ENCODE peak calls at places on chromosomes 7 and 10, in five cellular contexts. A, F, U, Y and X are unnamed samples.

GRCh38 chr10:73625004-73625883 is 16.0 kb downstream of the MYOZ1 start:
- DNase-seq in A (peak; percentile 81), F (peak; percentile 32), U (no peak), Y (peak; percentile 92), X (peak; percentile 67)

GRCh38 chr7:1669486-1669951 is 558 bp upstream of the ELFN1 start:
- DNase-seq in A (no peak), F (no peak), U (peak; percentile 76), Y (no peak), X (peak; percentile 11)

GRCh38 chr10:49744091-49744685 is 17.9 kb downstream of the OGDHL start:
- DNase-seq in A (no peak), F (no peak), U (no peak), Y (no peak), X (no peak)

GRCh38 chr7:66617295-66617694 is 11.4 kb upstream of the KCTD7 start:
- DNase-seq in A (no peak), F (no peak), U (no peak), Y (no peak), X (no peak)

GRCh38 chr10:5943536-5943935 is 33.8 kb downstream of the IL15RA start:
- DNase-seq in A (no peak), F (peak; percentile 62), U (no peak), Y (no peak), X (peak; percentile 59)

GRCh38 chr7:113026941-113027340 is 59.7 kb downstream of the GPR85 start:
- DNase-seq in A (no peak), F (peak; percentile 30), U (no peak), Y (no peak), X (peak; percentile 64)

GRCh38 chr10:2828741-2829140 is 238.6 kb upstream of the PFKP start:
- DNase-seq in A (no peak), F (no peak), U (no peak), Y (no peak), X (no peak)

GRCh38 chr7:30390872-30391646 is 87.5 kb downstream of the NOD1 start:
- DNase-seq in A (peak; percentile 16), F (no peak), U (no peak), Y (no peak), X (no peak)

GRCh38 chr10:32971536-32972091 is 13.6 kb upstream of the ITGB1 start:
- DNase-seq in A (no peak), F (no peak), U (no peak), Y (peak; percentile 73), X (no peak)

GRCh38 chr10:71080381-71081228 is 131.8 kb upstream of the UNC5B start:
- DNase-seq in A (no peak), F (no peak), U (peak; percentile 28), Y (no peak), X (no peak)

GRCh38 chr10:13705526-13706169 is 118.9 kb downstream of the PRPF18 start:
- DNase-seq in A (no peak), F (no peak), U (no peak), Y (no peak), X (no peak)

GRCh38 chr10:13706604-13707003 is 119.8 kb downstream of the PRPF18 start:
- DNase-seq in A (no peak), F (no peak), U (no peak), Y (no peak), X (no peak)

GRCh38 chr10:13704969-13705368 is 118.2 kb downstream of the PRPF18 start:
- DNase-seq in A (no peak), F (no peak), U (no peak), Y (no peak), X (no peak)

GRCh38 chr10:13707156-13707881 is 120.6 kb downstream of the PRPF18 start:
- DNase-seq in A (peak; percentile 95), F (peak; percentile 96), U (peak; percentile 73), Y (peak; percentile 49), X (peak; percentile 51)

DNA sequence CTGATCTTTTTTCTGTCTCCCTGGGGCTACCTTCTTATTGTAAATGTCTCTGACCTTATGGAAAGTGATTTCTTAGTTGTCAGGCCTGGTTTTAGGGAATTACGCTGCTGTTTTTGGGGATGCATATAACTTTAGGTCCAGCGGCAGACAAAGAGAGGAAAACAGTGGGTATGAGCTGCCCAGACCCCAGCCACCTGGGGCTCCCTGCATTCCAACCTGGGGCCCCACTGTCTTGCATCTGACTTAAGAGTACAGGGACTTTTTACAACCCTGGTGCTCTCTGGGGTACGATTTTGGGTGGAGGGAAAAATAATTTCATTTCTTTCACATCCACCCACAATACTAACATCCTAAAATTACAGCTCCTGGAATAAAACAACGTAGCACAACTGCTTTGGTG is 119.4 kb downstream of the PRPF18 start:
- DNase-seq in A (no peak), F (no peak), U (no peak), Y (no peak), X (no peak)
- H3K9ac ChIP-seq in A (peak overlapping the region; percentile 83), F (peak overlapping the region; percentile 87), U (peak overlapping the region; percentile 42), Y (no peak overlapping the region), X (peak overlapping the region; percentile 67)

GRCh38 chr10:55897436-55897835 is 463.6 kb downstream of the ZWINT start:
- DNase-seq in A (peak; percentile 77), F (no peak), U (no peak), Y (no peak), X (no peak)
- H3K9ac ChIP-seq in A (no peak overlapping the region), F (no peak overlapping the region), U (no peak overlapping the region), Y (no peak overlapping the region), X (no peak overlapping the region)

DNA sequence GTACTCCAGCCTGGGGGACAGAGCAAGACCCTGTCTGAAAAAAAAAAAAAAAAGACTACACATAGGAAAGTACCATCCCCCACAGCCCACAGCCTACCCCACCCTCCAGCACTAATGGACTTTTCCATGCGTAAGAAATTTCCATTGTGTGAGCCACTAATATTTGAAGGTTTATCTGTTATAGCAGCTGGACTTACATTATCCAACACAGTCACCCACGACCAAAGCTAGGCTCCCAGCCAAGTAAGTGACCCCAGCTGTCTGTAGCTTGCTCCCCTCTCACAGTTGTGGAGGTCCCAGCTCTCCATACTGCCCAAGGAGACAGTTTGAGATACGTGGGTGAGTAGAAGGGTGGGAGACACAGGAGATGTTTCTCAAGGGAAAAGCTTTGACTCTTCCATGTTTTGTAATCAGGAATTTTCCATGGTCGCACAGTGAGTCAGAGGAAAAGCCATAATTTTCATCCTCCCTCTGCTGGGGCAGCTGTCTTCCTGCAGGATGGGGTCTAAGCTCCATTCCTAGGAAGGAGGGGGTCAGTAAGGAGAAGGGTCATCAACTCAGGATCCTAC is 57.4 kb downstream of the CAV1 start:
- DNase-seq in A (peak; percentile 32), F (peak; percentile 52), U (no peak), Y (no peak), X (peak; percentile 66)
- H3K9ac ChIP-seq in A (no peak overlapping the region), F (peak overlapping the region; percentile 61), U (no peak overlapping the region), Y (no peak overlapping the region), X (peak overlapping the region; percentile 81)

DNA sequence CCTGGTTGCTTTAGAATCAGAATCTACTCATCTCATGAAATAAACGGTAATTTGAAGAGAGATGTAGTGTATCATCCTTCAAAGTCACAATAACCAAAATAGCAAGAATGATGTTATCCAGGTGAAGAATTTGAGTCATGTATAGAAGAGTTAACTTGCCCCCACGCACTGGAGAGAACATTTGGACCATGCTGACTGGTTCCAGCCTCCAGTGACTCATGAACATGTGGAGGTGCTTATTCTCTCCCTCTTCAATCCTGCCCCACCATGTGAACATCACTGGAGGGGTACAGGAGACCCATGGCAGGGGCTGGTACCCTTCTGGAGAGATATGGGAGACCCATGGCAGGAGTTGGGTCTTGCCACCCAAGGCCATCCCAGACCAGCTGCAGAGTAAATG is 427.8 kb downstream of the CALN1 start:
- DNase-seq in A (no peak), F (no peak), U (no peak), Y (no peak), X (no peak)
- H3K9ac ChIP-seq in A (no peak overlapping the region), F (no peak overlapping the region), U (no peak overlapping the region), Y (no peak overlapping the region), X (no peak overlapping the region)

DNA sequence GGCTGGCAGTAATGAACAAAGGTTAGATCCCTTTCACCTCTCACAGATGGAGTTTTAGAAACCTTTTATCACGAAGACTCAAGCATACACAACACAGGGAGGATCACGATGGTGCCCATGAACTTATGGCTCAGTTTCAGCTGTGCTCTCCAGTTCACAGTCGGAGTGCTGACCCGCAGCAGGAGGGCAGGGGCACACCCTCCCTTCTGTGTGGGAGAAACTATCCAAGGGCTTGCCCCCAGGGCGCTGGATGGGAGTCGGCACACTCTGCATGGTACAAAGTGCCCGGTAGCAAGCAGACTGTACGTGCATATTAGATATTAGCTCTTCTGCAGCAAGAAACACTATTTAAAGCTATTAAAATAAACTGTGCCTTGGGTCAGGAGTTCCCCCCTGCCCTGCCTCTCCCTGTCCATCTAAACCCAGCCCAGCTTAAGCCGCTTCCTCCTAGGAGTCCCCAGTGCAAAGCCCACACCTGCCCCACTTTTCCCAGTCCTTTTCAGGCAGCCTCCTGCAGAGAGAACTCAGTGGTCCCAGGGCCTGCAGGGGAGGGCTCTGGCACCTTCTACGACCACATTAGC is 76.5 kb downstream of the CHST15 start:
- DNase-seq in A (no peak), F (no peak), U (no peak), Y (no peak), X (no peak)
- H3K9ac ChIP-seq in A (no peak overlapping the region), F (no peak overlapping the region), U (no peak overlapping the region), Y (no peak overlapping the region), X (no peak overlapping the region)

GRCh38 chr10:79069325-79070090 is 742 bp downstream of the ZMIZ1 start:
- DNase-seq in A (peak; percentile 59), F (no peak), U (no peak), Y (peak; percentile 83), X (peak; percentile 82)

GRCh38 chr10:79066460-79067240 is 2.1 kb upstream of the ZMIZ1 start:
- DNase-seq in A (peak; percentile 88), F (no peak), U (no peak), Y (peak; percentile 94), X (peak; percentile 36)

GRCh38 chr10:79068562-79069324 is at the start of gene ZMIZ1:
- DNase-seq in A (peak; percentile 95), F (peak; percentile 89), U (peak; percentile 92), Y (peak; percentile 100), X (peak; percentile 97)

GRCh38 chr10:79067241-79068202 is 1.2 kb upstream of the ZMIZ1 start:
- DNase-seq in A (peak; percentile 98), F (peak; percentile 91), U (peak; percentile 96), Y (peak; percentile 100), X (peak; percentile 95)

DNA sequence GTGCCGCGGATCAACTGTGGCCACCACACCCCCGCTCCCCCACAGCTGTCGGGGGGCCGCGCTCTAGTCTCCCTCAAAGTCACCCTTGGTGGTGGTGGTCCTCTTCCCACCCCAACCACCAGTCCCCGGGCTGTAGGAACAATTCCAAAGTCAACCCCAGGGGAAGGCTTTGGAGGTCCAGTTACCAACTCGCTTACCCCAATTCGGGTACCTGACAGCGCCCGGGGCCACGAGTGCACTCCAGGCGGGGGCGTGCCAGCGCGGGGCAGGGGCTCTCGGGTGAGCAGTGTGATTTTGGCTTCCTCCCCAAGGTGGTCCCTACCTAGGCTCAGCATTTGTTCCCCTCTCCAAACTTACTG is 584 bp upstream of the ZMIZ1 start:
- DNase-seq in A (no peak), F (no peak), U (no peak), Y (peak; percentile 63), X (peak; percentile 56)
- H3K9ac ChIP-seq in A (peak overlapping the region; percentile 81), F (peak overlapping the region; percentile 98), U (no peak overlapping the region), Y (peak overlapping the region; percentile 18), X (peak overlapping the region; percentile 96)